ENCODE peak calls at places on chromosomes 1 and 21, in seven cellular contexts. One of them, this sample, is unnamed.
A peak's percentile ranks its signal among the peaks of the same experiment; 100 is the strongest.

GRCh38 chr1:63602629-63603028 is 9.4 kb downstream of the PGM1 start:
- DNase-seq in AG10803: no peak
- DNase-seq in RPMI7951: no peak
- DNase-seq in ELR: no peak
- DNase-seq in right cardiac atrium: no peak
- DNase-seq in HCEC 1CT: no peak
- DNase-seq in posterior cingulate gyrus: no peak
- DNase-seq in this sample: no peak

GRCh38 chr1:168054117-168054516 is 82.6 kb downstream of the GPR161 start:
- DNase-seq in AG10803: no peak
- DNase-seq in RPMI7951: no peak
- DNase-seq in ELR: no peak
- DNase-seq in right cardiac atrium: no peak
- DNase-seq in HCEC 1CT: no peak
- DNase-seq in posterior cingulate gyrus: no peak
- DNase-seq in this sample: no peak

GRCh38 chr1:108813326-108813725 is 43.6 kb downstream of the AKNAD1 start:
- DNase-seq in AG10803: no peak
- DNase-seq in RPMI7951: peak; percentile 42
- DNase-seq in ELR: no peak
- DNase-seq in right cardiac atrium: no peak
- DNase-seq in HCEC 1CT: peak; percentile 59
- DNase-seq in posterior cingulate gyrus: no peak
- DNase-seq in this sample: no peak

GRCh38 chr21:44568667-44569556 is 4.6 kb upstream of the KRTAP10-4 start:
- DNase-seq in AG10803: no peak
- DNase-seq in RPMI7951: peak; percentile 16
- DNase-seq in ELR: no peak
- DNase-seq in right cardiac atrium: no peak
- DNase-seq in HCEC 1CT: no peak
- DNase-seq in posterior cingulate gyrus: no peak
- DNase-seq in this sample: no peak

GRCh38 chr21:44550807-44551206 is 498 bp downstream of the KRTAP10-2 start:
- DNase-seq in AG10803: no peak
- DNase-seq in RPMI7951: no peak
- DNase-seq in ELR: no peak
- DNase-seq in right cardiac atrium: peak; percentile 36
- DNase-seq in HCEC 1CT: no peak
- DNase-seq in posterior cingulate gyrus: peak; percentile 85
- DNase-seq in this sample: no peak

GRCh38 chr1:232767381-232768074 is 37.7 kb upstream of the MAP10 start:
- DNase-seq in AG10803: peak; percentile 90
- DNase-seq in RPMI7951: peak; percentile 97
- DNase-seq in ELR: peak; percentile 72
- DNase-seq in right cardiac atrium: no peak
- DNase-seq in HCEC 1CT: peak; percentile 48
- DNase-seq in posterior cingulate gyrus: no peak
- DNase-seq in this sample: peak; percentile 45

GRCh38 chr1:229440821-229441537 is 7.1 kb upstream of the ACTA1 start:
- DNase-seq in AG10803: peak; percentile 42
- DNase-seq in RPMI7951: peak; percentile 75
- DNase-seq in ELR: peak; percentile 67
- DNase-seq in right cardiac atrium: no peak
- DNase-seq in HCEC 1CT: peak; percentile 87
- DNase-seq in posterior cingulate gyrus: no peak
- DNase-seq in this sample: no peak

GRCh38 chr21:37700641-37701202 is 215.5 kb downstream of the KCNJ6 start:
- DNase-seq in AG10803: peak; percentile 82
- DNase-seq in RPMI7951: peak; percentile 74
- DNase-seq in ELR: peak; percentile 82
- DNase-seq in right cardiac atrium: no peak
- DNase-seq in HCEC 1CT: peak; percentile 86
- DNase-seq in posterior cingulate gyrus: no peak
- DNase-seq in this sample: no peak

GRCh38 chr1:59342801-59343575 is 46.1 kb downstream of the FGGY start:
- DNase-seq in AG10803: no peak
- DNase-seq in RPMI7951: no peak
- DNase-seq in ELR: no peak
- DNase-seq in right cardiac atrium: no peak
- DNase-seq in HCEC 1CT: no peak
- DNase-seq in posterior cingulate gyrus: no peak
- DNase-seq in this sample: no peak